ENCODE peak calls at places on chromosomes 2 and 18, in four cellular contexts. One of them, this sample, is unnamed.

GRCh38 chr18:9147440-9148238 is 11.1 kb downstream of the ANKRD12 start:
- DNase-seq in adrenal gland: peak; percentile 48
- DNase-seq in NB4: peak; percentile 79
- DNase-seq in effector CD4-positive, alpha-beta T cell: peak; percentile 15
- DNase-seq in this sample: peak; percentile 50

GRCh38 chr18:14086459-14087231 is 45.6 kb downstream of the ZNF519 start:
- DNase-seq in adrenal gland: peak; percentile 45
- DNase-seq in effector CD4-positive, alpha-beta T cell: no peak
- DNase-seq in NB4: peak; percentile 56
- DNase-seq in this sample: no peak

GRCh38 chr2:85414761-85415498 is 3.6 kb upstream of the SH2D6 start:
- DNase-seq in NB4: no peak
- DNase-seq in effector CD4-positive, alpha-beta T cell: no peak
- DNase-seq in adrenal gland: no peak
- DNase-seq in this sample: no peak

GRCh38 chr2:12715878-12716249 is 872 bp upstream of the TRIB2 start:
- DNase-seq in effector CD4-positive, alpha-beta T cell: peak; percentile 74
- DNase-seq in adrenal gland: peak; percentile 89
- DNase-seq in NB4: peak; percentile 86
- DNase-seq in this sample: peak; percentile 69

GRCh38 chr2:45782968-45783367 is 131.5 kb downstream of the PRKCE start:
- DNase-seq in effector CD4-positive, alpha-beta T cell: no peak
- DNase-seq in adrenal gland: no peak
- DNase-seq in NB4: no peak
- DNase-seq in this sample: no peak

GRCh38 chr18:22560797-22561196 is 143.1 kb upstream of the CTAGE1 start:
- DNase-seq in effector CD4-positive, alpha-beta T cell: no peak
- DNase-seq in adrenal gland: no peak
- DNase-seq in NB4: no peak
- DNase-seq in this sample: no peak

GRCh38 chr2:28047698-28048097 is 157.2 kb downstream of the BABAM2 start:
- DNase-seq in adrenal gland: no peak
- DNase-seq in NB4: peak; percentile 37
- DNase-seq in effector CD4-positive, alpha-beta T cell: no peak
- DNase-seq in this sample: no peak

GRCh38 chr2:18046558-18046957 is 168.1 kb downstream of the KCNS3 start:
- DNase-seq in NB4: peak; percentile 44
- DNase-seq in adrenal gland: no peak
- DNase-seq in effector CD4-positive, alpha-beta T cell: no peak
- DNase-seq in this sample: no peak

GRCh38 chr2:20419007-20419576 is 27.8 kb upstream of the RHOB start:
- DNase-seq in adrenal gland: no peak
- DNase-seq in effector CD4-positive, alpha-beta T cell: no peak
- DNase-seq in NB4: no peak
- DNase-seq in this sample: no peak

GRCh38 chr18:51588616-51589015 is 391.1 kb upstream of the MEX3C start:
- DNase-seq in adrenal gland: no peak
- DNase-seq in effector CD4-positive, alpha-beta T cell: no peak
- DNase-seq in NB4: no peak
- DNase-seq in this sample: no peak

GRCh38 chr2:8144785-8145184 is 537.1 kb upstream of the ID2 start:
- DNase-seq in NB4: no peak
- DNase-seq in adrenal gland: no peak
- DNase-seq in effector CD4-positive, alpha-beta T cell: no peak
- DNase-seq in this sample: no peak

GRCh38 chr2:227267406-227268115 is 57.5 kb upstream of the MFF start:
- DNase-seq in adrenal gland: no peak
- DNase-seq in effector CD4-positive, alpha-beta T cell: no peak
- DNase-seq in NB4: peak; percentile 7
- DNase-seq in this sample: no peak

GRCh38 chr18:27839141-27839540 is 337.8 kb downstream of the CDH2 start:
- DNase-seq in adrenal gland: no peak
- DNase-seq in effector CD4-positive, alpha-beta T cell: no peak
- DNase-seq in NB4: no peak
- DNase-seq in this sample: no peak

This sample was measured in uterus.